ENCODE peak calls at places on chromosomes 3 and 15, in ten cellular contexts. U is fibroblast of mammary gland, P is AG04450, G is ascending aorta, N is AG10803, S is body of pancreas, V is left lung, Q is B cell, Z is D721Med, H is endothelial cell of umbilical vein. E is an unnamed sample.

GRCh38 chr15:39735120-39735717 is 47.4 kb downstream of the FSIP1 start:
- DNase-seq in U (no peak), P (no peak), G (no peak), N (no peak), S (no peak), V (no peak), Q (no peak), Z (no peak), H (no peak), E (no peak)

GRCh38 chr15:45918839-45919238 is 284.0 kb downstream of the SQOR start:
- DNase-seq in U (no peak), P (no peak), G (no peak), N (no peak), S (no peak), V (no peak), Q (no peak), Z (no peak), H (peak; percentile 94), E (no peak)

GRCh38 chr3:37812497-37812896 is 49.2 kb upstream of the CTDSPL start:
- DNase-seq in U (peak; percentile 28), P (no peak), G (peak; percentile 84), N (no peak), S (no peak), V (no peak), Q (no peak), Z (no peak), H (no peak), E (no peak)

GRCh38 chr3:168152149-168152548 is 56.4 kb upstream of the GOLIM4 start:
- DNase-seq in U (no peak), P (no peak), G (no peak), N (no peak), S (no peak), V (no peak), Q (no peak), Z (no peak), H (no peak), E (no peak)

GRCh38 chr15:84766461-84767005 is 18.1 kb downstream of the ZNF592 start:
- DNase-seq in U (no peak), P (no peak), G (no peak), N (no peak), S (no peak), V (no peak), Q (no peak), Z (no peak), H (no peak), E (no peak)

GRCh38 chr3:13380991-13381390 is 39.1 kb downstream of the NUP210 start:
- DNase-seq in U (peak; percentile 5), P (no peak), G (no peak), N (no peak), S (no peak), V (no peak), Q (no peak), Z (no peak), H (no peak), E (no peak)

GRCh38 chr3:115788921-115789470 is 165.7 kb downstream of the GAP43 start:
- DNase-seq in U (peak; percentile 91), P (peak; percentile 76), G (no peak), N (peak; percentile 100), S (no peak), V (no peak), Q (no peak), Z (no peak), H (no peak), E (no peak)

GRCh38 chr3:23900744-23901143 is 16.0 kb downstream of the NKIRAS1 start:
- DNase-seq in U (peak; percentile 61), P (no peak), G (no peak), N (peak; percentile 44), S (no peak), V (no peak), Q (no peak), Z (no peak), H (no peak), E (no peak)

DNA sequence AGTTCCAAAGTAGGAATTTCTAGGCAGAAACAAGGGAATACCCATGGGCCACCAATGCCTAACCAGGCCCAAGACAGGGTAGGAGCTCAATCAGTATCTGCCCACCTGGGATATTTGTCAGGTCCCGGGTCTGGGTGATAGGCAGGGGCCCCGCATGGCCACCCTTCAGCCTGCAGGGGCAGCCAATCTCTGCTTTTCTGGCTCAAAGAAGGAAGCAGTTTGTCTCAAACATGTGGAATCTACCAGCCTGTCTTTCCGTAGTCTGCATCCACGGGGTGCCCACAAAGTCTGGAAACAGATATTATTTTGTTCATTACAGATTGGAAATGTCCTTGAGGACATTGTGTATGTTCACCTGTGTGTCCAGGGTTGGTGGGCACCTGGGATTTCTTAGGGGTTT is 56.2 kb downstream of the CEMIP start:
- DNase-seq in U (no peak), P (no peak), G (no peak), N (no peak), S (no peak), V (no peak), Q (no peak), Z (no peak), H (no peak), E (no peak)
- TF ChIP-seq CTCF in U (peak; percentile 10), P (no peak), G (no peak), N (peak; percentile 21), S (no peak), V (no peak), Q (no peak), Z (no peak), H (no peak), E (no peak)

GRCh38 chr3:191813245-191813644 is 352.3 kb downstream of the PYDC2 start:
- DNase-seq in U (no peak), P (no peak), G (no peak), N (no peak), S (no peak), V (no peak), Q (no peak), Z (no peak), H (no peak), E (no peak)

GRCh38 chr3:191804935-191805334 is 344.0 kb downstream of the PYDC2 start:
- DNase-seq in U (no peak), P (no peak), G (no peak), N (no peak), S (no peak), V (no peak), Q (no peak), Z (no peak), H (no peak), E (no peak)

DNA sequence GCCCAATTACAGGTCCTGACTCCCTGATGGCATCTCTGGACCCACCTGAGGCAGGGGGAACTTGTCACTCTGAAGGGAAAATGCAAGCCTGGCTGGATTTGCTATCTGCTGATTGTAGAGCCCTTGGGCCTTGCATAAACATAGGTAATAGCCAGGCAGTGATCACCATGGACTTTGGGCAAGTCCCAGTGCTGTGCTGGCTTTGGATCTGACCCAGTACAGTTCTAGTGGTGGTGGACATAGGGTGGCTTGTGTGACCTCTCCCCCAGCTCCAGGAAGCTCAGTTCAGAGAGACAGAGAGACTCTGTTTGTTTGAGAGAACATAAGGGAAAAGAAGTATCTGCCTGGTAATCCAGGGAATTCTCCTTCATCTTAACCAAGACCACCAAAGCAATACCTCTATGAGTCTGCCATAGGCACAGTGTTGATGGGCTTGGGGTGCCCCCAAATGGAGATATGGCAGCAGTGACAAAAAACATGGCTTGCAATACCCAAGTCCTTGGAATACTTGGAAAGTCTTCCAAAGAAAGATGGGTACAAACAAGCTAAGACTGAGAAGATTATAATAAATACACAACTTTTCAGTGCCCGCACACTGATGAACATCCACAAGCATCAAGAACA is 348.5 kb downstream of the PYDC2 start:
- DNase-seq in U (peak; percentile 1), P (no peak), G (no peak), N (no peak), S (no peak), V (no peak), Q (no peak), Z (no peak), H (no peak), E (no peak)
- TF ChIP-seq CTCF in U (peak; percentile 0), P (no peak), G (no peak), N (no peak), S (peak; percentile 21), V (no peak), Q (no peak), Z (peak; percentile 21), H (no peak), E (no peak)

GRCh38 chr3:127369356-127369935 is 81.6 kb upstream of the PRR20G start:
- DNase-seq in U (no peak), P (no peak), G (no peak), N (no peak), S (no peak), V (no peak), Q (no peak), Z (no peak), H (no peak), E (no peak)

GRCh38 chr3:127367593-127367992 is 79.7 kb upstream of the PRR20G start:
- DNase-seq in U (no peak), P (no peak), G (no peak), N (no peak), S (no peak), V (no peak), Q (no peak), Z (no peak), H (no peak), E (no peak)

GRCh38 chr3:127365383-127365782 is 77.5 kb upstream of the PRR20G start:
- DNase-seq in U (no peak), P (no peak), G (no peak), N (no peak), S (no peak), V (no peak), Q (no peak), Z (no peak), H (no peak), E (no peak)

GRCh38 chr3:127368186-127369032 is 80.6 kb upstream of the PRR20G start:
- DNase-seq in U (no peak), P (no peak), G (no peak), N (no peak), S (no peak), V (no peak), Q (no peak), Z (no peak), H (no peak), E (no peak)

DNA sequence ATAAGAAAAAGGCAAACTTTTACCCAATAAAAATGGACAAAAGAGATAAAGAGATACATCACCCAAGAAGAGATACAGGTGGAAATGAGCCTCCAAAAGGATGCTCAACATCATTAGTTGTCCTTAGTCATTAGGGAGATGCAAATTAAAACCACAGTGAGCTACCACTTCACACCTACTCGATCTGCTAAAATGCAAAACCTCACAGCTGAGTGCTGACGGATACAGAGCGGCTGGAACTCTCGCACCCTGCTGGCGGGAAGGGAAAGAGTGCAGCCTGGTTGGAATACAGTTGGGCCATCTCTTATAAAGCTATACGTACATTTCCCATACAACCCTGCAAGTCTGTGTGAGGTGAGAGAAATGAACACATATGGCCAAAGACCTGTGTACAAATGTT is 78.5 kb upstream of the PRR20G start:
- DNase-seq in U (no peak), P (no peak), G (no peak), N (no peak), S (no peak), V (no peak), Q (no peak), Z (no peak), H (no peak), E (no peak)
- TF ChIP-seq CTCF in U (no peak), P (no peak), G (no peak), N (peak; percentile 31), S (no peak), V (no peak), Q (no peak), Z (peak; percentile 6), H (no peak), E (no peak)

GRCh38 chr15:93520206-93520605 is 431.2 kb upstream of the RGMA start:
- DNase-seq in U (no peak), P (no peak), G (no peak), N (no peak), S (no peak), V (no peak), Q (no peak), Z (no peak), H (no peak), E (no peak)

DNA sequence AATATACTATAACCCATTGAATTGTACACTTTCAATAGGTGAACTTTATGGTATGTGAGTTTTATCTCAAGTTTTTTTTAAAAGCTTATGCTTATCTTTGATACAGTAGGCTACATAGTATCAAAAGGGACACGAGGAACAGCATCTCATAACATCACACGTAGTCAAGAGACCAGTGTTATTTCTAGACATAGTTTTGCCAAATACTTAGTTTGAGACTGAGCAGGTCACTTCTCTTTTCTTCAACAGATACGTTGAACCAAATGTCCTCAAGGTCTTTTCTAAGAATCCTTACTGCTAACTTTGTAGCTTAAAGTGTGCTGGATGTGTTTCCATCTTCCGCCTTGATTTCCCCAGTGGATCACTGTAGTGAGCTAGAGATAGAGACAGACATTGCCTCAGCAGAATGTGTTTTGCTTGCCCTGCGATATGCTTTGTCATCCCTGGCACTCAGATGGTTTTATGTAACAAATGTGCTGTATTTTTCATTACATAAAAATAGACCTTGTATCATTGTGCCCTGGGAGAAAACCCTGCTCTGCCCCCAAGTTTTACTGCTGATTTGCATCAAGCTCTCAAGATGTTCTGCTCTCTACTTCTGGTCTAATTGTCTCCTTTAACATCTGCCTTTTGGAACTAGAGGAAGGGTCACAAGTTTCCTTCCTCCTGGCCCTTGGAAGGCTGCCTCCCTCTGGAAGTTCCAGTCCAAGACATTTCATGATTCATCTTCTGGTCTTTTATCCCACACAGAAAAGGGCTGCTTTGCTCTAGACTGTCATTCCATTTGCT is 426.4 kb upstream of the RGMA start:
- DNase-seq in U (peak; percentile 33), P (no peak), G (no peak), N (no peak), S (no peak), V (no peak), Q (no peak), Z (no peak), H (no peak), E (no peak)
- TF ChIP-seq CTCF in U (no peak), P (no peak), G (no peak), N (no peak), S (no peak), V (no peak), Q (no peak), Z (no peak), H (no peak), E (no peak)

E was measured in CD14-positive monocyte.